ENCODE peak calls at places on chromosomes 4 and X, in ten cellular contexts. T is endothelial cell; M is GM10248; P is right lobe of liver; X is neural crest cell; S is WTC11; Y is fibroblast of mammary gland; L is heart right ventricle; G is glutamatergic neuron; N is CD4-positive, alpha-beta T cell. D is an unnamed sample.

GRCh38 chr4:56311299-56311975 is 75.9 kb downstream of the AASDH start:
- DNase-seq in T (no peak), M (no peak), P (no peak), X (no peak), S (no peak), Y (no peak), L (no peak), G (no peak), N (no peak), D (no peak)

GRCh38 chrX:2423899-2424298 is 76.9 kb downstream of the DHRSX start:
- DNase-seq in T (no peak), M (no peak), P (no peak), X (no peak), S (no peak), Y (no peak), L (no peak), G (no peak), N (no peak), D (no peak)

GRCh38 chr4:31291238-31291637 is 571.1 kb downstream of the PCDH7 start:
- DNase-seq in T (no peak), M (no peak), P (no peak), X (no peak), S (no peak), Y (no peak), L (no peak), G (no peak), N (no peak), D (no peak)

GRCh38 chr4:26482508-26483462 is 7.5 kb downstream of the CCKAR start:
- DNase-seq in T (no peak), M (no peak), P (no peak), X (no peak), S (no peak), Y (no peak), L (no peak), G (no peak), N (no peak), D (no peak)

GRCh38 chrX:46250151-46250550 is 295.1 kb downstream of the ZNF674 start:
- DNase-seq in T (no peak), M (no peak), P (no peak), X (no peak), S (no peak), Y (no peak), L (no peak), G (no peak), N (no peak), D (no peak)

GRCh38 chrX:18286322-18286831 is 65.7 kb upstream of the BEND2 start:
- DNase-seq in T (no peak), M (no peak), P (no peak), X (no peak), S (no peak), Y (no peak), L (no peak), G (no peak), N (no peak), D (no peak)

GRCh38 chrX:499870-500364 is 113.2 kb upstream of the PPP2R3B start:
- DNase-seq in T (no peak), M (no peak), P (no peak), X (no peak), S (peak), Y (no peak), L (no peak), G (peak), N (no peak), D (peak)

GRCh38 chr4:163091685-163092034 is 75.0 kb downstream of the NAF1 start:
- DNase-seq in T (no peak), M (no peak), P (no peak), X (no peak), S (no peak), Y (no peak), L (no peak), G (no peak), N (no peak), D (no peak)

GRCh38 chrX:70166601-70167590 is 10.4 kb upstream of the DGAT2L6 start:
- DNase-seq in T (no peak), M (no peak), P (no peak), X (no peak), S (no peak), Y (peak), L (no peak), G (no peak), N (no peak), D (no peak)

GRCh38 chrX:148976571-148976970 is 476.2 kb downstream of the AFF2 start:
- DNase-seq in T (no peak), M (no peak), P (no peak), X (no peak), S (no peak), Y (no peak), L (no peak), G (no peak), N (no peak), D (no peak)

GRCh38 chrX:11750051-11750450 is 8.0 kb upstream of the MSL3 start:
- DNase-seq in T (no peak), M (no peak), P (no peak), X (no peak), S (no peak), Y (no peak), L (no peak), G (no peak), N (no peak), D (no peak)

GRCh38 chr4:162803378-162803777 is 363.3 kb downstream of the NAF1 start:
- DNase-seq in T (no peak), M (no peak), P (no peak), X (no peak), S (no peak), Y (no peak), L (no peak), G (no peak), N (no peak), D (no peak)

GRCh38 chr4:167779280-167779679 is 313.1 kb upstream of the ANXA10 start:
- DNase-seq in T (no peak), M (no peak), P (no peak), X (no peak), S (no peak), Y (no peak), L (no peak), G (no peak), N (no peak), D (no peak)

GRCh38 chr4:96974295-96974694 is 1134.4 kb downstream of the PDHA2 start:
- DNase-seq in T (no peak), M (no peak), P (no peak), X (no peak), S (no peak), Y (no peak), L (no peak), G (no peak), N (no peak), D (no peak)

GRCh38 chr4:119646347-119647071 is 17.9 kb upstream of the PDE5A start:
- DNase-seq in T (no peak), M (no peak), P (peak), X (no peak), S (no peak), Y (peak), L (no peak), G (no peak), N (no peak), D (no peak)

GRCh38 chr4:90958256-90958895 is 831.2 kb downstream of the CCSER1 start:
- DNase-seq in T (no peak), M (no peak), P (no peak), X (no peak), S (no peak), Y (peak), L (no peak), G (no peak), N (no peak), D (no peak)

GRCh38 chr4:5780831-5781480 is 70.0 kb downstream of the EVC start:
- DNase-seq in T (no peak), M (no peak), P (no peak), X (no peak), S (no peak), Y (peak), L (no peak), G (no peak), N (no peak), D (no peak)

GRCh38 chr4:8785656-8786142 is 85.9 kb downstream of the HMX1 start:
- DNase-seq in T (no peak), M (no peak), P (no peak), X (no peak), S (no peak), Y (no peak), L (no peak), G (no peak), N (no peak), D (no peak)

GRCh38 chr4:2350982-2351381 is 67.5 kb downstream of the ZFYVE28 start:
- DNase-seq in T (no peak), M (no peak), P (no peak), X (no peak), S (no peak), Y (no peak), L (no peak), G (no peak), N (no peak), D (peak)

GRCh38 chr4:38582445-38582844 is 81.6 kb upstream of the KLF3 start:
- DNase-seq in T (no peak), M (no peak), P (no peak), X (no peak), S (no peak), Y (no peak), L (no peak), G (no peak), N (no peak), D (no peak)

GRCh38 chrX:16785247-16786138 is 773 bp upstream of the TXLNG start:
- DNase-seq in T (peak), M (no peak), P (no peak), X (no peak), S (no peak), Y (no peak), L (no peak), G (peak), N (no peak), D (no peak)

GRCh38 chr4:21077967-21078366 is 377.7 kb downstream of the PACRGL start:
- DNase-seq in T (no peak), M (no peak), P (no peak), X (no peak), S (no peak), Y (no peak), L (no peak), G (no peak), N (no peak), D (no peak)

GRCh38 chr4:39042365-39042764 is 10.2 kb upstream of the TMEM156 start:
- DNase-seq in T (no peak), M (no peak), P (no peak), X (no peak), S (no peak), Y (no peak), L (no peak), G (no peak), N (no peak), D (no peak)

GRCh38 chr4:183628189-183628588 is 30.8 kb downstream of the RWDD4 start:
- DNase-seq in T (no peak), M (no peak), P (no peak), X (no peak), S (no peak), Y (no peak), L (no peak), G (no peak), N (no peak), D (no peak)

GRCh38 chrX:23634181-23634580 is 33.1 kb upstream of the PRDX4 start:
- DNase-seq in T (no peak), M (no peak), P (no peak), X (no peak), S (no peak), Y (peak), L (no peak), G (no peak), N (no peak), D (no peak)

GRCh38 chr4:142095886-142096605 is 459.7 kb downstream of the IL15 start:
- DNase-seq in T (no peak), M (no peak), P (no peak), X (no peak), S (no peak), Y (peak), L (no peak), G (no peak), N (no peak), D (no peak)

GRCh38 chr4:59969909-59970308 is 1230.2 kb upstream of the ADGRL3 start:
- DNase-seq in T (no peak), M (no peak), P (no peak), X (no peak), S (no peak), Y (no peak), L (no peak), G (no peak), N (no peak), D (no peak)

GRCh38 chr4:172141025-172141424 is 327.8 kb downstream of the GALNTL6 start:
- DNase-seq in T (no peak), M (no peak), P (no peak), X (no peak), S (no peak), Y (no peak), L (no peak), G (no peak), N (no peak), D (no peak)

GRCh38 chrX:119726900-119727555 is 31.4 kb upstream of the SOWAHD start:
- DNase-seq in T (no peak), M (no peak), P (no peak), X (no peak), S (no peak), Y (peak), L (no peak), G (no peak), N (peak), D (no peak)

GRCh38 chrX:13647709-13648212 is 5.2 kb upstream of the TCEANC start:
- DNase-seq in T (no peak), M (no peak), P (no peak), X (no peak), S (no peak), Y (peak), L (peak), G (no peak), N (peak), D (no peak)

GRCh38 chrX:3713937-3714434 is 537 bp upstream of the PRKX start:
- DNase-seq in T (no peak), M (no peak), P (no peak), X (no peak), S (peak), Y (no peak), L (no peak), G (no peak), N (no peak), D (peak)

GRCh38 chr4:133152801-133153526 is 3.9 kb downstream of the PCDH10 start:
- DNase-seq in T (no peak), M (peak), P (no peak), X (no peak), S (no peak), Y (no peak), L (no peak), G (no peak), N (no peak), D (peak)

GRCh38 chr4:82403725-82404124 is 26.5 kb downstream of the HNRNPDL start:
- DNase-seq in T (no peak), M (no peak), P (no peak), X (no peak), S (no peak), Y (no peak), L (no peak), G (no peak), N (no peak), D (no peak)

GRCh38 chr4:878796-879729 is 53.1 kb downstream of the GAK start:
- DNase-seq in T (no peak), M (no peak), P (no peak), X (no peak), S (no peak), Y (no peak), L (no peak), G (no peak), N (peak), D (no peak)

GRCh38 chrX:99305573-99305972 is 1104.5 kb downstream of the PCDH19 start:
- DNase-seq in T (no peak), M (no peak), P (no peak), X (no peak), S (no peak), Y (no peak), L (no peak), G (no peak), N (no peak), D (no peak)

DNA sequence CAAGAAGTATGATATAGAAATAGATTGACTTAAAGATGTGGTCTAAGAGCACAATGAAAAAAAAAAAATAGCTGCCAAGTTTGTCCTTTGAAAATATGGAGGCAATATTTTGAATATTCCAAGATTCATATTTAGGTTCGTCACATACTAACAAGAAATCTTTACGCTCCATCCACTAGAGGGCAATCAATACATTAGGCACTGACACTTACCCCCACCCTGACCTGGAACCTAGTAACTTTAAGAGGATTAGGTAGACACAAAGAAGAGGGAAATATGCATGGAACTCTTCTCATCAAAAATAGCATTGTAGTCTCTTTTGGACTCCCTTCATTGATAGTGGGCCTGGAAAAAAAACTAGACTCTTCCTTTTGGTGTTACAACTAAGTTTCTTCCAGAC is 1108.1 kb downstream of the PCDH19 start:
- DNase-seq in T (no peak), M (no peak), P (no peak), X (no peak), S (no peak), Y (peak), L (no peak), G (no peak), N (no peak), D (no peak)
- TF ChIP-seq CTCF in T (peak), M (peak), P (peak), X (peak), S (no peak), Y (peak), L (no peak), G (no peak), N (no peak), D (peak)

GRCh38 chr4:138658518-138658917 is 357.1 kb upstream of the NOCT start:
- DNase-seq in T (no peak), M (no peak), P (no peak), X (no peak), S (peak), Y (no peak), L (no peak), G (no peak), N (no peak), D (peak)
- TF ChIP-seq CTCF in T (no peak), M (no peak), P (no peak), X (no peak), S (no peak), Y (no peak), L (no peak), G (no peak), N (no peak), D (no peak)

GRCh38 chrX:40304115-40304514 is 206.4 kb upstream of the BCOR start:
- DNase-seq in T (no peak), M (no peak), P (no peak), X (no peak), S (no peak), Y (no peak), L (no peak), G (no peak), N (no peak), D (peak)
- TF ChIP-seq CTCF in T (no peak), M (no peak), P (no peak), X (no peak), S (no peak), Y (no peak), L (no peak), G (no peak), N (no peak), D (peak)

DNA sequence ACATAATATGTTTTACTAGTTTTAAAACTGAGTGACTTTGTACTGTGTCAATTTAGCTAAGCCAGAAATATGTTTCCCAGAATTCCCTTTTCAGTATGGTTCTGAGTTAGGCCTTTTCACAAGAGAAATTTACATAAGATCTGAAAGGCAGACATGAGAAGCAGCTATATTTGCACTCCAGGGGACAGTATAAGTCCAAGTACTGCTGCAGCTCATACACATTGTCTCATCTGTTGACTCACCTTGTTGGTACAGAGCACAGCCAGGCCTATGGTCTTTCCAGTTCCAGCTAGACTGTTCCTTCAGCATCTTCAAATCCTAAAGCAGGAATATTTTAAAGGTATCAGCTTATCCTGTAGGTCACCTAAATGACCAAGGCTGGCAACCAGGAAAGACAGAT is 53.5 kb downstream of the BMP3 start:
- DNase-seq in T (no peak), M (no peak), P (no peak), X (no peak), S (no peak), Y (peak), L (no peak), G (no peak), N (no peak), D (no peak)
- TF ChIP-seq CTCF in T (no peak), M (no peak), P (no peak), X (no peak), S (no peak), Y (peak), L (no peak), G (no peak), N (no peak), D (no peak)

DNA sequence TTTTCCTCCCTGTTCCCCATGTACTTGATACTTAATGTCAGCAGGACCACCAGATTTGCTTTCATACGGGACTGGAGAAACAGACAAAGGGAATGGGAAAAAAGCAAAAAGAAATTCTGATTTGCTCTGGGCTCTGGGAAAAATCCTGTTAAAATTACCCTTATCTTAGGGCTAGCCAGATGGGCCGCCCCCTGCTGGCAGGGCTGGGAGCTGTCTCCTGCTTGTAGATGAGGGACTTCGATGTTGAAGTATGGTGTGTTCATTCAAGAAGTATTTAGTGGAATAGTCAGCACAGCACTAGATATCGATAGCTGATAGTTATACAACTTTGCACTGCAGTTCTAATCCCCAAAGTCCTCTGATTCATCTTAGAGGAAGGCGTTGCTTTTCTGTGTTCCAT is 45.8 kb downstream of the BCORL1 start:
- DNase-seq in T (peak), M (peak), P (no peak), X (no peak), S (peak), Y (peak), L (peak), G (peak), N (peak), D (peak)
- TF ChIP-seq CTCF in T (peak), M (peak), P (peak), X (peak), S (peak), Y (peak), L (peak), G (peak), N (peak), D (peak)

GRCh38 chrX:155966876-155967275 is 30.6 kb upstream of the IL9R start:
- DNase-seq in T (no peak), M (peak), P (no peak), X (peak), S (peak), Y (peak), L (no peak), G (peak), N (no peak), D (peak)
- TF ChIP-seq CTCF in T (no peak), M (peak), P (peak), X (peak), S (no peak), Y (peak), L (no peak), G (no peak), N (peak), D (peak)

DNA sequence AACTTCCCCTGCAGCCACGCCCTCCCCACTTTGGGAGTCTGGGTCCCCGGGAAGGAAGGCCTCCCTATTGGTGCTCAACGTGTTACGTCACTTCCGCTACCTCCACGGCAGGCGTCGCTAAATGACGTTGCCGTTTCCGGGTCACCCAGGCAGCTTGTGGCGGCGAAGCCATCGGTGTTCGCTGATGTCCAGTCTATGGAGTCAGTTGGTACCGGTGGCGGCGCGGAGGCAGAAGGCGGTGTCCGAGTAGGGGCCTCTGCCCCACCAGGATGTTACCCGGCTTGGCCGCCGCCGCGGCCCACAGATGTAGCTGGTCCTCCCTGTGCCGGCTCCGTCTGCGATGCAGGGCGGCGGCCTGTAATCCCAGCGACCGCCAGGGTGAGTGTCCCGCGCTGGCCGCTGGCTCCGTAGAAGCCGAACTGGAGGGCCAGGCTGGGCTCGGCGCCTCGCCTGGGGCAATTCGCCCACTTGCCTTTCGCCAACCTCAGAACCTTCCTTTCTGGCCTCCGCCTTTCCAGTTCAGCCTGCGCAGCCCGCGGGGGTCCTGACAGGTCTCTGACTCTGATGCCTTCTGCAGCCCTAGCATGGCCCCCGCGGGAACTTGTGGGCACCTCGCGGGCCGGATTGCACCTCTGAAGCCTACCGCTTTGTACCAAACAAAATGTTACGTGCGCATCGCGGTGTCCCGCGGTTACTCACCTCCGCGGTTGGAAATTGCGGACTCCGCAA is at the start of gene SLC30A9:
- DNase-seq in T (peak), M (peak), P (peak), X (peak), S (peak), Y (peak), L (peak), G (peak), N (peak), D (peak)
- TF ChIP-seq CTCF in T (peak), M (peak), P (peak), X (peak), S (no peak), Y (no peak), L (peak), G (peak), N (peak), D (peak)